ENCODE peak calls at places on chromosomes 6 and 20, in five cellular contexts. One of them, this sample, is unnamed.

GRCh38 chr6:97913721-97914120 is 630.7 kb upstream of the MMS22L start:
- DNase-seq in NCI-H1105 treated with DMSO at 0.1 percent for 48 hours: no peak
- DNase-seq in LoVo: no peak
- DNase-seq in cardiac muscle cell: no peak
- DNase-seq in endodermal cell: no peak
- DNase-seq in this sample: no peak

GRCh38 chr20:19129976-19130612 is 82.3 kb upstream of the SLC24A3 start:
- DNase-seq in endodermal cell: no peak
- DNase-seq in cardiac muscle cell: no peak
- DNase-seq in LoVo: peak; percentile 1
- DNase-seq in NCI-H1105 treated with DMSO at 0.1 percent for 48 hours: peak; percentile 91
- DNase-seq in this sample: no peak

GRCh38 chr6:165060636-165061190 is 248.7 kb downstream of the C6orf118 start:
- DNase-seq in LoVo: peak; percentile 5
- DNase-seq in NCI-H1105 treated with DMSO at 0.1 percent for 48 hours: no peak
- DNase-seq in endodermal cell: no peak
- DNase-seq in cardiac muscle cell: no peak
- DNase-seq in this sample: no peak

GRCh38 chr20:43938932-43939761 is 24.5 kb downstream of the TOX2 start:
- DNase-seq in LoVo: peak; percentile 76
- DNase-seq in NCI-H1105 treated with DMSO at 0.1 percent for 48 hours: peak; percentile 4
- DNase-seq in endodermal cell: no peak
- DNase-seq in cardiac muscle cell: no peak
- DNase-seq in this sample: no peak

GRCh38 chr6:134674562-134674961 is 275.3 kb downstream of the ALDH8A1 start:
- DNase-seq in endodermal cell: no peak
- DNase-seq in cardiac muscle cell: no peak
- DNase-seq in LoVo: no peak
- DNase-seq in NCI-H1105 treated with DMSO at 0.1 percent for 48 hours: peak; percentile 85
- DNase-seq in this sample: no peak

GRCh38 chr20:62779417-62779685 is 16.9 kb upstream of the MRGBP start:
- DNase-seq in NCI-H1105 treated with DMSO at 0.1 percent for 48 hours: no peak
- DNase-seq in LoVo: no peak
- DNase-seq in cardiac muscle cell: no peak
- DNase-seq in endodermal cell: no peak
- DNase-seq in this sample: no peak

GRCh38 chr20:39042279-39043150 is 80.4 kb downstream of the DHX35 start:
- DNase-seq in LoVo: no peak
- DNase-seq in cardiac muscle cell: no peak
- DNase-seq in NCI-H1105 treated with DMSO at 0.1 percent for 48 hours: no peak
- DNase-seq in endodermal cell: no peak
- DNase-seq in this sample: no peak

GRCh38 chr20:60470366-60470765 is 512.1 kb downstream of the CDH26 start:
- DNase-seq in NCI-H1105 treated with DMSO at 0.1 percent for 48 hours: no peak
- DNase-seq in cardiac muscle cell: no peak
- DNase-seq in LoVo: no peak
- DNase-seq in endodermal cell: peak; percentile 13
- DNase-seq in this sample: no peak

GRCh38 chr6:125102411-125102810 is 51.2 kb upstream of the TPD52L1 start:
- DNase-seq in endodermal cell: no peak
- DNase-seq in NCI-H1105 treated with DMSO at 0.1 percent for 48 hours: no peak
- DNase-seq in cardiac muscle cell: no peak
- DNase-seq in LoVo: no peak
- DNase-seq in this sample: no peak

GRCh38 chr20:39282619-39283092 is 320.5 kb downstream of the DHX35 start:
- DNase-seq in endodermal cell: peak; percentile 89
- DNase-seq in cardiac muscle cell: no peak
- DNase-seq in NCI-H1105 treated with DMSO at 0.1 percent for 48 hours: no peak
- DNase-seq in LoVo: no peak
- DNase-seq in this sample: peak; percentile 63

GRCh38 chr6:15888798-15889772 is 226.3 kb upstream of the DTNBP1 start:
- DNase-seq in endodermal cell: no peak
- DNase-seq in LoVo: no peak
- DNase-seq in NCI-H1105 treated with DMSO at 0.1 percent for 48 hours: no peak
- DNase-seq in cardiac muscle cell: no peak
- DNase-seq in this sample: no peak

GRCh38 chr6:136510299-136510698 is 39.9 kb downstream of the MAP7 start:
- DNase-seq in cardiac muscle cell: no peak
- DNase-seq in LoVo: no peak
- DNase-seq in endodermal cell: no peak
- DNase-seq in NCI-H1105 treated with DMSO at 0.1 percent for 48 hours: no peak
- DNase-seq in this sample: no peak

GRCh38 chr20:32823078-32823477 is 3.3 kb downstream of the MAPRE1 start:
- DNase-seq in cardiac muscle cell: peak; percentile 26
- DNase-seq in LoVo: peak; percentile 8
- DNase-seq in NCI-H1105 treated with DMSO at 0.1 percent for 48 hours: no peak
- DNase-seq in endodermal cell: no peak
- DNase-seq in this sample: peak; percentile 32

GRCh38 chr20:53078761-53079482 is 106.8 kb downstream of the TSHZ2 start:
- DNase-seq in endodermal cell: no peak
- DNase-seq in NCI-H1105 treated with DMSO at 0.1 percent for 48 hours: no peak
- DNase-seq in LoVo: no peak
- DNase-seq in cardiac muscle cell: no peak
- DNase-seq in this sample: no peak

GRCh38 chr6:308307-308706 is 16.0 kb downstream of the DUSP22 start:
- DNase-seq in endodermal cell: peak; percentile 27
- DNase-seq in LoVo: no peak
- DNase-seq in cardiac muscle cell: no peak
- DNase-seq in NCI-H1105 treated with DMSO at 0.1 percent for 48 hours: no peak
- DNase-seq in this sample: no peak

GRCh38 chr6:136403166-136403980 is 113.7 kb upstream of the BCLAF1 start:
- DNase-seq in NCI-H1105 treated with DMSO at 0.1 percent for 48 hours: no peak
- DNase-seq in endodermal cell: no peak
- DNase-seq in LoVo: peak; percentile 16
- DNase-seq in cardiac muscle cell: no peak
- DNase-seq in this sample: no peak

GRCh38 chr6:116008470-116009229 is 52.0 kb downstream of the FRK start:
- DNase-seq in endodermal cell: no peak
- DNase-seq in NCI-H1105 treated with DMSO at 0.1 percent for 48 hours: no peak
- DNase-seq in LoVo: no peak
- DNase-seq in cardiac muscle cell: no peak
- DNase-seq in this sample: no peak